ENCODE peak calls at places on chromosome 10, in four cellular contexts. T is ascending aorta, Y is B cell, J is glutamatergic neuron. L is an unnamed sample.

GRCh38 chr10:65083222-65083621 is 1562.0 kb downstream of the REEP3 start:
- DNase-seq in T (no peak), Y (no peak), J (no peak), L (no peak)

GRCh38 chr10:117217196-117217761 is 20.0 kb downstream of the KCNK18 start:
- DNase-seq in T (no peak), Y (no peak), J (peak; percentile 8), L (no peak)

GRCh38 chr10:4307784-4308364 is 518.1 kb upstream of the AKR1E2 start:
- DNase-seq in T (no peak), Y (no peak), J (no peak), L (no peak)

GRCh38 chr10:17454181-17454800 is at the start of gene ST8SIA6:
- DNase-seq in T (no peak), Y (peak; percentile 64), J (peak; percentile 65), L (no peak)

GRCh38 chr10:132448248-132448731 is 51.3 kb downstream of the PWWP2B start:
- DNase-seq in T (no peak), Y (peak; percentile 79), J (peak; percentile 20), L (no peak)

GRCh38 chr10:100930368-100930767 is 17.6 kb downstream of the SLF2 start:
- DNase-seq in T (no peak), Y (no peak), J (no peak), L (no peak)

GRCh38 chr10:111756541-111757061 is 427.0 kb downstream of the GPAM start:
- DNase-seq in T (no peak), Y (no peak), J (peak; percentile 61), L (no peak)

GRCh38 chr10:117439243-117439912 is 64.1 kb upstream of the PDZD8 start:
- DNase-seq in T (peak; percentile 18), Y (no peak), J (no peak), L (no peak)

GRCh38 chr10:51369903-51370302 is 295.6 kb downstream of the PRKG1 start:
- DNase-seq in T (no peak), Y (no peak), J (no peak), L (no peak)

GRCh38 chr10:93149761-93150160 is 76.1 kb downstream of the CYP26A1 start:
- DNase-seq in T (no peak), Y (no peak), J (no peak), L (no peak)

GRCh38 chr10:89414146-89414878 is at the start of gene IFIT5:
- DNase-seq in T (no peak), Y (peak; percentile 74), J (peak; percentile 81), L (no peak)

GRCh38 chr10:90579602-90580242 is 278.1 kb downstream of the HTR7 start:
- DNase-seq in T (no peak), Y (no peak), J (no peak), L (no peak)

GRCh38 chr10:92279297-92279696 is 11.6 kb downstream of the CPEB3 start:
- DNase-seq in T (no peak), Y (no peak), J (no peak), L (no peak)

GRCh38 chr10:87544750-87545149 is 40.1 kb downstream of the MINPP1 start:
- DNase-seq in T (no peak), Y (no peak), J (no peak), L (no peak)

GRCh38 chr10:100683545-100684127 is 61.7 kb upstream of the PAX2 start:
- DNase-seq in T (no peak), Y (no peak), J (peak; percentile 61), L (no peak)

GRCh38 chr10:113965077-113965476 is 78.6 kb upstream of the ADRB1 start:
- DNase-seq in T (no peak), Y (no peak), J (no peak), L (no peak)

GRCh38 chr10:129950651-129951050 is 13.4 kb downstream of the EBF3 start:
- DNase-seq in T (no peak), Y (no peak), J (no peak), L (no peak)

GRCh38 chr10:106027240-106027639 is 1137.3 kb downstream of the SORCS1 start:
- DNase-seq in T (no peak), Y (no peak), J (no peak), L (no peak)

GRCh38 chr10:106038246-106038645 is 1126.3 kb downstream of the SORCS1 start:
- DNase-seq in T (no peak), Y (no peak), J (no peak), L (no peak)

DNA sequence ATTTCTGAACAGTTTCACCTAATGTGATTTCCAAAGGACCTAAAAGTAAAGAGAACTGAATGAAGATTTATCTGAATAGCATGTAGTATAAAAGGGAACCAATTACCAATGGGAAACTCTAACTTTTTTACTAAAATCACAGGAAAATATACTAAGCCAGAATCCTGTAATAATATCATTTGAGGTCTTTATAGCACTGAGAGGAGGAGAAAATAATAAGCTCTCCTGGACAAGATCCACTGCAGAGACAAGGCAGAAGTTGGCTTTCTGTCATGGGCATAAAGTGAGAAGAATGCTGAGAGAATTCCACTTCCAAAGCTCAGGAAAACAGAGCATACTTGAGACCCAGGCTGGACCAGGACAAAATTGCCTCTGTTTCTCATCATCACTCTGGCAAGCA is 1131.4 kb downstream of the SORCS1 start:
- DNase-seq in T (no peak), Y (no peak), J (no peak), L (no peak)
- TF ChIP-seq CTCF in T (no peak), Y (no peak), J (no peak), L (no peak)

GRCh38 chr10:104056619-104057273 is 28.9 kb downstream of the COL17A1 start:
- DNase-seq in T (no peak), Y (no peak), J (no peak), L (no peak)
- TF ChIP-seq CTCF in T (no peak), Y (no peak), J (no peak), L (no peak)

DNA sequence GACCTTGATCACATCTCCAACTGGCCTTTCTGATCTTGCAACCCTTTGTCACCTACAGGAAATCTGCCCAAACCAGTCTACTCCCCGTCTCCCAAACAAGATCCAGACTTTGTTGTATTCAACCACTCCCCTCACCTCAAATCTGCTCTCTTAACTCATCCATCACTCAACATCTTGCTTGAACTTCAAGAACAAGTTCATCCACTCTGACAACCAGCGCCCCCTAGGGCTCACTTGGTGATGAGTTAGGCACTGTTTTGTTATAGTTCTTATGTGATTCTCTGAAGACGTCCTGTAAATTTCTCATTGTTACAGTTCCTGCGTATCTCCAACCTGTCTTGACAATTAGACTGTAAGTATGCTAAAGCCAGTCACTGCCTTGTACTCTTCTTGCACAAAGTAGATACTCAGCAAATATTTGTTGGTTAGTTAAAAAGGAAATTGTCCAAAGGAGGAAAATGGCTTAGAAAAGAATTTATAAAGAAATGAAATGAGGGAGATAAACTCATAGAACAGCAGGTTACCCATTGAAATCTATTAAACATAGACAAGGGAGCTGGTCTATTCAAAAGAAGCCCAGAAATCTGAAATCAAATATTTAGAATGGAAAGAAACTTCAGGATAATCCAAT is 5.3 kb downstream of the FRMD4A start:
- DNase-seq in T (no peak), Y (no peak), J (peak; percentile 70), L (no peak)
- TF ChIP-seq CTCF in T (no peak), Y (peak; percentile 51), J (peak; percentile 62), L (peak; percentile 16)

GRCh38 chr10:67622984-67623383 is 73.0 kb downstream of the CTNNA3 start:
- DNase-seq in T (no peak), Y (no peak), J (no peak), L (no peak)

GRCh38 chr10:67618116-67618515 is 77.9 kb downstream of the CTNNA3 start:
- DNase-seq in T (no peak), Y (no peak), J (no peak), L (no peak)

GRCh38 chr10:67622506-67622905 is 73.5 kb downstream of the CTNNA3 start:
- DNase-seq in T (no peak), Y (no peak), J (no peak), L (no peak)

DNA sequence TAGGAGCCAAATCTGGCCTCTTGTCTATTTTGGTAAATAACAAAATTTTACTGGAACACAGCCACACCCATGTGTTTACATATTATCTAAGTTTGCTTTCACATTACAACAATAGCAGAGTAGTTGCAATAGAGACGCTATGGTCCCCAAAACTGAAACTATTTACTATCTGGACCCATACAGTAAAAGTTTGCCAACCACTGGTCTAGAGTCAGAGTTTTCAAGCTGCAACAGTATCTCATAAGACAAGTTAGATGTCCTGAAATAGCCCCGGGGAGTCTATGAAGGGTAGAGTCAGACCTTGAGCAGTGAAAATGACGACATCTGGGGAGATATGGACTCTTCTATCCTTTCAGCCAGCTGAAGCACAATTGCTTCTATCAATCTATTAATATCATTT is 74.2 kb downstream of the CTNNA3 start:
- DNase-seq in T (no peak), Y (no peak), J (no peak), L (no peak)
- TF ChIP-seq CTCF in T (no peak), Y (no peak), J (no peak), L (no peak)

DNA sequence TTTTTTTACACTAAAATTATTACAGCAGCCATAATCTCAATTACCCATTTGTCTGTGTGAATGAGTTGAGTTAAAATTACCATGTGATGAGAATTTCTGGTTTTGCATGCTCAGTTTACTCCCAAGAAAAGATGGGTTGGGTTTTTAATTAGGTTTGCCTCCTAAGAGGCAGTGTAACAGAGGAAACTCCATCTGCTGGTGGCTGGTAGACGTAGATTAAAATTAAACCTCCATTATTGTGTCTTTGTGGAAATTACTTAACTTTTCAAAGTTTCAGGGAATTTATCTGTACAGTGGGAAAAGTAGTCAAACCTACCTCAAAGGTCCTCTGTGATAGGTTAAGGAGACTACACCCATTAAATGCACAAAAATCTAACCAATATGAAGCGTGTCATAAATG is 954.2 kb downstream of the PCDH15 start:
- DNase-seq in T (no peak), Y (no peak), J (no peak), L (no peak)
- TF ChIP-seq CTCF in T (no peak), Y (no peak), J (no peak), L (no peak)

DNA sequence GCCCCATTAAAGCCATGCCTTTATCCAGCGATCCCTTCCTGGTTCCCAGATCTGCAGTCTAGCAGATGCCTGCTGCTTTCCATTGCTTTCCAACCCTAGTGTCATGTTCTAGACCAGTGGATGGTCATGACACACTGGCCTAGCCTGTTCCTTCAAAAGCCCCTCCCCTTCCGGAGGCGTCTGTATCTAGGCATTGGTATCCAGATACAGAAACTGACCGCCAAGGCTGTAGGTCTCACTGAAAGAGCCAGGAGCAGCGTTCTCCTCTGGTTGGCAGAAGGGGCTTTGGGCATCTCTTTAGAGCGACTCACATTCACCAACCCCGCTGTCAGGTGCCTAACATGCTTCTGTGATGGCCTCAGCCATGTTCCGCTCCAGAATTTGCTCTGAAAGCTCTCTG is 22.6 kb downstream of the JCAD start:
- DNase-seq in T (no peak), Y (no peak), J (no peak), L (no peak)
- TF ChIP-seq CTCF in T (no peak), Y (no peak), J (no peak), L (no peak)

GRCh38 chr10:61793760-61794713 is 107.5 kb upstream of the ARID5B start:
- DNase-seq in T (no peak), Y (no peak), J (no peak), L (no peak)

GRCh38 chr10:61791216-61791615 is 110.3 kb upstream of the ARID5B start:
- DNase-seq in T (no peak), Y (no peak), J (no peak), L (no peak)

GRCh38 chr10:61792921-61793320 is 108.6 kb upstream of the ARID5B start:
- DNase-seq in T (no peak), Y (no peak), J (no peak), L (no peak)

GRCh38 chr10:61795147-61795546 is 106.4 kb upstream of the ARID5B start:
- DNase-seq in T (no peak), Y (no peak), J (no peak), L (no peak)

DNA sequence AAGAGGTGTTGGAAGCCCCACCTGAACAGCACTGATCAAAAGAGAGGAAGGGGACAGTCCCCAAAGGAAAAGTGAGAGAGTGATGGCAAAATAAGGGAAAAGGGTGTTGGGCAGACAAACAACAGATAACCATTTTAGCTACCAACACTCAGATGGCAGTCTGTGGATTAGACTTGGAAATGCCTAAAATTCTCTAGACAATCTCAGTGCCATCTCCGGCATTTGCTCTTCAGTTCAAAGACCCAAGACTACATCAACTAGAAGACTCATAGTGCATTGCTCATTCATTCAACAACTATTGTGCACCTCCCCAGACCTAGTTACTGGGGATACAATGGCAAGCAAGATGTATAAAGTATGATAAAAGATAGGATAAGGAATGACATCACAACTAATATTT is 109.4 kb upstream of the ARID5B start:
- DNase-seq in T (no peak), Y (no peak), J (no peak), L (no peak)
- TF ChIP-seq CTCF in T (no peak), Y (no peak), J (no peak), L (no peak)